ENCODE peak calls at places on chromosomes 6 and 20, in nine cellular contexts. One of them, this sample, is unnamed.

GRCh38 chr20:38049800-38050199 is 16.3 kb downstream of the RPRD1B start:
- DNase-seq in IMR-90: peak
- DNase-seq in G401: peak
- DNase-seq in AML-193: no peak
- DNase-seq in immature natural killer cell: no peak
- DNase-seq in GM10248: no peak
- DNase-seq in NCI-H1417: no peak
- DNase-seq in small intestine: no peak
- DNase-seq in CD4-positive, alpha-beta T cell: no peak
- DNase-seq in this sample: no peak

GRCh38 chr6:36130672-36131516 is 581 bp downstream of the MAPK13 start:
- DNase-seq in IMR-90: no peak
- DNase-seq in G401: no peak
- DNase-seq in AML-193: no peak
- DNase-seq in immature natural killer cell: peak
- DNase-seq in GM10248: peak
- DNase-seq in NCI-H1417: peak
- DNase-seq in small intestine: peak
- DNase-seq in CD4-positive, alpha-beta T cell: peak
- DNase-seq in this sample: no peak

GRCh38 chr6:162770955-162771354 is 43.2 kb downstream of the PACRG start:
- DNase-seq in IMR-90: no peak
- DNase-seq in G401: no peak
- DNase-seq in AML-193: no peak
- DNase-seq in immature natural killer cell: no peak
- DNase-seq in GM10248: no peak
- DNase-seq in NCI-H1417: no peak
- DNase-seq in small intestine: no peak
- DNase-seq in CD4-positive, alpha-beta T cell: no peak
- DNase-seq in this sample: no peak

GRCh38 chr20:15642676-15643075 is 930.6 kb downstream of the KIF16B start:
- DNase-seq in IMR-90: peak
- DNase-seq in G401: no peak
- DNase-seq in AML-193: no peak
- DNase-seq in immature natural killer cell: no peak
- DNase-seq in GM10248: no peak
- DNase-seq in NCI-H1417: no peak
- DNase-seq in small intestine: no peak
- DNase-seq in CD4-positive, alpha-beta T cell: no peak
- DNase-seq in this sample: no peak

GRCh38 chr6:52233975-52234823 is 10.1 kb downstream of the IL17F start:
- DNase-seq in IMR-90: peak
- DNase-seq in G401: peak
- DNase-seq in AML-193: peak
- DNase-seq in immature natural killer cell: no peak
- DNase-seq in GM10248: peak
- DNase-seq in NCI-H1417: peak
- DNase-seq in small intestine: peak
- DNase-seq in CD4-positive, alpha-beta T cell: no peak
- DNase-seq in this sample: peak

GRCh38 chr20:49140834-49141233 is 47.3 kb downstream of the STAU1 start:
- DNase-seq in IMR-90: no peak
- DNase-seq in G401: no peak
- DNase-seq in AML-193: no peak
- DNase-seq in immature natural killer cell: no peak
- DNase-seq in GM10248: no peak
- DNase-seq in NCI-H1417: no peak
- DNase-seq in small intestine: no peak
- DNase-seq in CD4-positive, alpha-beta T cell: no peak
- DNase-seq in this sample: no peak

GRCh38 chr6:55082021-55082420 is 92.3 kb upstream of the HCRTR2 start:
- DNase-seq in IMR-90: no peak
- DNase-seq in G401: no peak
- DNase-seq in AML-193: no peak
- DNase-seq in immature natural killer cell: no peak
- DNase-seq in GM10248: no peak
- DNase-seq in NCI-H1417: no peak
- DNase-seq in small intestine: no peak
- DNase-seq in CD4-positive, alpha-beta T cell: no peak
- DNase-seq in this sample: no peak

GRCh38 chr6:53771780-53772624 is 22.8 kb upstream of the LRRC1 start:
- DNase-seq in IMR-90: peak
- DNase-seq in G401: no peak
- DNase-seq in AML-193: no peak
- DNase-seq in immature natural killer cell: no peak
- DNase-seq in GM10248: no peak
- DNase-seq in NCI-H1417: no peak
- DNase-seq in small intestine: no peak
- DNase-seq in CD4-positive, alpha-beta T cell: no peak
- DNase-seq in this sample: no peak

GRCh38 chr20:32972181-32973076 is 31.8 kb downstream of the SUN5 start:
- DNase-seq in IMR-90: no peak
- DNase-seq in G401: no peak
- DNase-seq in AML-193: peak
- DNase-seq in immature natural killer cell: peak
- DNase-seq in GM10248: peak
- DNase-seq in NCI-H1417: no peak
- DNase-seq in small intestine: peak
- DNase-seq in CD4-positive, alpha-beta T cell: peak
- DNase-seq in this sample: no peak

GRCh38 chr20:35199696-35200095 is 26.8 kb upstream of the MMP24 start:
- DNase-seq in IMR-90: peak
- DNase-seq in G401: no peak
- DNase-seq in AML-193: no peak
- DNase-seq in immature natural killer cell: no peak
- DNase-seq in GM10248: no peak
- DNase-seq in NCI-H1417: no peak
- DNase-seq in small intestine: no peak
- DNase-seq in CD4-positive, alpha-beta T cell: no peak
- DNase-seq in this sample: no peak

GRCh38 chr6:3311798-3312197 is 53.1 kb downstream of the PSMG4 start:
- DNase-seq in IMR-90: no peak
- DNase-seq in G401: no peak
- DNase-seq in AML-193: no peak
- DNase-seq in immature natural killer cell: no peak
- DNase-seq in GM10248: no peak
- DNase-seq in NCI-H1417: no peak
- DNase-seq in small intestine: no peak
- DNase-seq in CD4-positive, alpha-beta T cell: no peak
- DNase-seq in this sample: no peak